ENCODE peak calls at places on chromosomes 11 and 22, in nine cellular contexts. T is left lung, D is tibial artery, Q is astrocyte of the spinal cord, C is ovary, R is suprapubic skin, K is fibroblast of lung, W is cardiac fibroblast, X is heart left ventricle. F is an unnamed sample.

GRCh38 chr22:25668437-25668836 is 73.6 kb upstream of the MYO18B start:
- DNase-seq in T (no peak), D (no peak), Q (peak; percentile 65), C (peak; percentile 72), R (peak; percentile 71), K (peak; percentile 70), W (peak; percentile 91), X (no peak), F (peak; percentile 62)

GRCh38 chr11:73463359-73463758 is 87.2 kb downstream of the RELT start:
- DNase-seq in T (no peak), D (no peak), Q (peak; percentile 32), C (no peak), R (no peak), K (peak; percentile 80), W (peak; percentile 48), X (no peak), F (peak; percentile 69)

GRCh38 chr22:25970996-25971811 is 198.1 kb upstream of the SEZ6L start:
- DNase-seq in T (no peak), D (no peak), Q (no peak), C (no peak), R (no peak), K (no peak), W (no peak), X (no peak), F (no peak)

GRCh38 chr11:91773090-91773489 is 451.5 kb upstream of the FAT3 start:
- DNase-seq in T (no peak), D (no peak), Q (no peak), C (no peak), R (no peak), K (peak; percentile 11), W (peak; percentile 15), X (no peak), F (no peak)

GRCh38 chr11:19565639-19566038 is 147.0 kb upstream of the NAV2 start:
- DNase-seq in T (no peak), D (no peak), Q (no peak), C (no peak), R (no peak), K (no peak), W (no peak), X (no peak), F (no peak)

GRCh38 chr11:69841859-69842698 is 22.9 kb upstream of the FGF3 start:
- DNase-seq in T (peak; percentile 16), D (no peak), Q (no peak), C (peak; percentile 2), R (no peak), K (no peak), W (peak; percentile 14), X (no peak), F (peak; percentile 30)

GRCh38 chr22:37643225-37643847 is 3.9 kb downstream of the SH3BP1 start:
- DNase-seq in T (peak; percentile 82), D (peak; percentile 85), Q (peak; percentile 62), C (peak; percentile 78), R (peak; percentile 89), K (peak; percentile 29), W (peak; percentile 78), X (peak; percentile 92), F (peak; percentile 74)

GRCh38 chr11:64339754-64340408 is at the start of gene CCDC88B:
- DNase-seq in T (peak; percentile 85), D (peak; percentile 59), Q (no peak), C (no peak), R (no peak), K (no peak), W (no peak), X (peak; percentile 87), F (no peak)

GRCh38 chr11:73366265-73366610 is 10.0 kb upstream of the RELT start:
- DNase-seq in T (no peak), D (no peak), Q (no peak), C (no peak), R (no peak), K (no peak), W (no peak), X (no peak), F (no peak)

GRCh38 chr22:21108379-21109115 is 62.8 kb downstream of the LRRC74B start:
- DNase-seq in T (no peak), D (no peak), Q (no peak), C (no peak), R (no peak), K (no peak), W (peak; percentile 5), X (no peak), F (peak; percentile 34)

GRCh38 chr11:61293869-61294716 is 1.0 kb downstream of the VWCE start:
- DNase-seq in T (no peak), D (peak; percentile 43), Q (peak; percentile 33), C (peak; percentile 93), R (peak; percentile 77), K (peak; percentile 35), W (peak; percentile 70), X (peak; percentile 75), F (peak; percentile 76)

DNA sequence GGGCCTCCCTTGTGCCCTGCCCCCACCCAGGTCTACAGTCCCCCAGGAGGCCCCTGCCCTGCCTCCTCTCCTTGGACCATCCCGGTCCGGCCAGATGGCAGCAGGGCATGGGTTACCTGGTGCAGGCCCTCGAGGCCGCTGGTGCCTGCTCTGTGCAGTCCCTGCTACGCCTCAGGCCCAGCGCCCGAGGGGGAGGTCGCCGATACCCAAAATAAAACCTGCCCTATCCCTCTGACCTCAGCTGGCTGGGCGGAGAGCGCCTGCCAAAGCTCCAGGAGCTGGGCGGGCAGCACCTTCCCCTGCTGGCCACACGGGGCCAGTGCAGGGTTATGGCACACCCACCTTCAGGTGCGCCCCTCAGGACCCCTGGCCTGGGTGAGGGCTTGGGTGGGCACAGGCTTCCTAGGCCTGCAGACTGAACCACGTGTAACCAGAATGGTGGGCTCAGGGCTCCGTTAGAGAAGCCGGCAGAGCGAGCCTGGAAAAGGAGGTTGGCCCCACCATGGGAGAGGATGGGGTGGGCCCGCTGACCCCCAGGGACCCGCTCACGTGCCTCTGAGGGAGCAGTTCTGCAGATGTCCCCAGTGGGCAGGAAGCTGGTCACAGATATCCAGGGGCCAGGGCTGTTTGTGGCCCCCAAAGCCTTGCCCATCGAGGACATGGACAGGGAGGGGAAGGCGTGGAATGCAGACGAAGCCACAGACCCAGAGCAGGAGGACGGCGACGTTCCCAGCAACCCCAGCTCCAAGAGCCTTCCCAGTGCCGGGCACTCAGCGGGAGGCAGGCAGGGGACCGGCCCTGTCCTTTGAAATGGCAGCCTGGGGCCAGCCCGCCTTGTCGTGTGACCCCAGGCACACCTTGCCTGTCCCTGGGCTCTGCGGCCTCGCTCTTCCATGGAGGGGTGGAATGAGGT is 1.7 kb upstream of the TNNT3 start:
- DNase-seq in T (peak; percentile 28), D (no peak), Q (no peak), C (no peak), R (peak; percentile 63), K (no peak), W (no peak), X (peak; percentile 79), F (no peak)
- TF ChIP-seq CTCF in T (peak; percentile 24), D (peak; percentile 47), Q (peak; percentile 43), C (no peak), R (peak; percentile 39), K (peak; percentile 30), W (peak; percentile 68), X (peak; percentile 62), F (peak; percentile 39)

GRCh38 chr11:46362146-46363030 is 15.1 kb downstream of the DGKZ start:
- DNase-seq in T (no peak), D (no peak), Q (no peak), C (no peak), R (no peak), K (no peak), W (no peak), X (no peak), F (no peak)
- H3K4me3 ChIP-seq in T (peak overlapping the region; percentile 38), D (peak overlapping the region; percentile 40), Q (no peak overlapping the region), C (no peak overlapping the region), R (peak overlapping the region; percentile 38), K (no peak overlapping the region), W (no peak overlapping the region), X (peak overlapping the region; percentile 65), F (peak overlapping the region; percentile 40)

DNA sequence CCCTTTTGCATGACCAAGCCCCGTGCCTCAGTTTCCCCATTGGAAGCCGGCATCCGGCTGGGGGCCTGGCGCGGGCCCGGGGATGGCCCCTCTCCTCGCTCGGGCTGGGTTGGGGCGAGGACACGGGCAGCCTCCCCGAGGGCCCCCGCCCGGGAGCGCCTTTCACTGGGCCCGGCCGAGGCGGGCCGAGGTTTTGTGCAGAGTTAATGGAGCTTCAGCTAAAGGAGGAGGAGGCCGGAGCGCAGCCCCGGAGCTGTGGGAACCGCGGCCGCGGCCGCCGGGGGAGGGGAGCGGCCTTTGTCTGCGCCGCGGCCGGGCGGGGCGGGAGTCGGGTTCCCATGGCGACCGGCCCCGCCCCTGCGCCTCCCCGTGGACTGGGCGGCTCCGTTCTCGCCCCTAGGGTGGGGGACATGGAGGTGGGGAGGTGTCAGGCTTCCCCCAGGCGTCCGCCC is 1.4 kb upstream of the MAPK11 start:
- DNase-seq in T (no peak), D (no peak), Q (peak; percentile 64), C (peak; percentile 51), R (no peak), K (peak; percentile 63), W (peak; percentile 71), X (peak; percentile 87), F (peak; percentile 64)
- TF ChIP-seq CTCF in T (no peak), D (no peak), Q (peak; percentile 12), C (no peak), R (no peak), K (peak; percentile 10), W (no peak), X (peak; percentile 39), F (no peak)

GRCh38 chr22:41003976-41004375 is 52.8 kb downstream of the RBX1 start:
- DNase-seq in T (no peak), D (no peak), Q (no peak), C (no peak), R (no peak), K (no peak), W (no peak), X (no peak), F (no peak)

GRCh38 chr22:41009222-41009948 is 58.2 kb downstream of the RBX1 start:
- DNase-seq in T (peak; percentile 34), D (no peak), Q (peak; percentile 64), C (no peak), R (no peak), K (peak; percentile 64), W (peak; percentile 31), X (no peak), F (peak; percentile 52)
- H3K4me3 ChIP-seq in T (no peak overlapping the region), D (no peak overlapping the region), Q (no peak overlapping the region), C (no peak overlapping the region), R (no peak overlapping the region), K (no peak overlapping the region), W (no peak overlapping the region), X (no peak overlapping the region), F (no peak overlapping the region)